ENCODE peak calls at places on chromosomes 11 and 22, in eight cellular contexts. R, Z, O, P, V, W, A and N are unnamed samples.

GRCh38 chr11:72752088-72752914 is at the start of gene ARAP1:
- DNase-seq in V (peak; percentile 70), P (peak; percentile 73), A (peak; percentile 60), O (peak; percentile 77), W (peak; percentile 32), R (peak; percentile 78), Z (peak; percentile 81), N (peak; percentile 18)

GRCh38 chr11:125170001-125170405 is 5.5 kb downstream of the PKNOX2 start:
- DNase-seq in O (no peak), P (no peak), Z (no peak), W (no peak), A (no peak), R (no peak), V (no peak), N (no peak)

GRCh38 chr22:46614070-46614931 is 5.9 kb upstream of the GRAMD4 start:
- DNase-seq in Z (no peak), O (no peak), W (no peak), P (peak; percentile 86), A (no peak), R (no peak), V (no peak), N (no peak)

GRCh38 chr11:89416961-89417360 is 74.2 kb downstream of the NOX4 start:
- DNase-seq in P (no peak), Z (no peak), A (no peak), W (no peak), O (no peak), V (no peak), R (no peak), N (no peak)

GRCh38 chr11:72141066-72141465 is 5.5 kb downstream of the FOLR3 start:
- DNase-seq in R (no peak), O (no peak), P (no peak), Z (peak; percentile 96), W (no peak), A (no peak), V (peak; percentile 31), N (no peak)

GRCh38 chr22:46609175-46609690 is 11.0 kb upstream of the GRAMD4 start:
- DNase-seq in Z (no peak), O (no peak), A (no peak), V (no peak), W (no peak), R (no peak), P (no peak), N (no peak)

GRCh38 chr22:44159811-44160210 is 20.9 kb upstream of the PARVG start:
- DNase-seq in W (no peak), P (no peak), A (no peak), Z (peak; percentile 51), R (no peak), O (no peak), V (no peak), N (no peak)

GRCh38 chr22:20610243-20610686 is 102.9 kb downstream of the MED15 start:
- DNase-seq in Z (peak; percentile 62), W (no peak), V (no peak), O (no peak), P (no peak), R (no peak), A (no peak), N (no peak)

GRCh38 chr11:71913716-71914115 is 14.7 kb downstream of the XNDC1N start:
- DNase-seq in V (no peak), W (no peak), Z (peak; percentile 34), A (no peak), R (no peak), P (no peak), O (no peak), N (no peak)

GRCh38 chr22:43483266-43483665 is 71.5 kb downstream of the MPPED1 start:
- DNase-seq in A (no peak), Z (no peak), P (no peak), W (no peak), V (no peak), O (no peak), R (no peak), N (no peak)

GRCh38 chr11:31813961-31814868 is 3.1 kb upstream of the PAX6 start:
- DNase-seq in R (no peak), Z (no peak), V (no peak), A (no peak), P (no peak), W (no peak), O (no peak), N (no peak)

GRCh38 chr22:17980013-17980510 is 44.3 kb downstream of the MICAL3 start:
- DNase-seq in V (no peak), O (no peak), W (no peak), A (no peak), Z (no peak), P (no peak), R (no peak), N (no peak)

GRCh38 chr22:20211997-20212753 is 55.9 kb downstream of the RTN4R start:
- DNase-seq in Z (no peak), P (no peak), W (no peak), V (no peak), R (no peak), A (no peak), O (peak; percentile 39), N (no peak)

GRCh38 chr11:73995247-73995646 is 12.6 kb upstream of the UCP2 start:
- DNase-seq in V (no peak), A (no peak), P (peak; percentile 89), W (no peak), Z (peak; percentile 32), O (no peak), R (no peak), N (no peak)

GRCh38 chr11:63986932-63987513 is 785 bp downstream of the OTUB1 start:
- DNase-seq in W (no peak), A (no peak), O (no peak), V (no peak), R (no peak), Z (peak; percentile 15), P (no peak), N (no peak)

GRCh38 chr11:63991558-63991957 is 5.3 kb downstream of the OTUB1 start:
- DNase-seq in A (no peak), O (no peak), R (no peak), V (no peak), Z (no peak), W (no peak), P (no peak), N (no peak)

GRCh38 chr11:63986156-63986931 is at the start of gene OTUB1:
- DNase-seq in Z (peak; percentile 96), A (peak; percentile 91), V (peak; percentile 94), P (peak; percentile 84), W (peak; percentile 65), O (peak; percentile 89), R (peak; percentile 96), N (peak; percentile 73)

GRCh38 chr11:63985812-63986155 is 454 bp upstream of the OTUB1 start:
- DNase-seq in V (no peak), O (no peak), W (no peak), A (no peak), P (peak; percentile 76), Z (peak; percentile 67), R (no peak), N (no peak)
- H3K27ac ChIP-seq in V (peak overlapping the region; percentile 98), O (peak overlapping the region; percentile 78), W (peak overlapping the region; percentile 90), A (peak overlapping the region; percentile 68), P (peak overlapping the region; percentile 94), Z (peak overlapping the region; percentile 71), R (peak overlapping the region; percentile 95), N (peak overlapping the region; percentile 85)

DNA sequence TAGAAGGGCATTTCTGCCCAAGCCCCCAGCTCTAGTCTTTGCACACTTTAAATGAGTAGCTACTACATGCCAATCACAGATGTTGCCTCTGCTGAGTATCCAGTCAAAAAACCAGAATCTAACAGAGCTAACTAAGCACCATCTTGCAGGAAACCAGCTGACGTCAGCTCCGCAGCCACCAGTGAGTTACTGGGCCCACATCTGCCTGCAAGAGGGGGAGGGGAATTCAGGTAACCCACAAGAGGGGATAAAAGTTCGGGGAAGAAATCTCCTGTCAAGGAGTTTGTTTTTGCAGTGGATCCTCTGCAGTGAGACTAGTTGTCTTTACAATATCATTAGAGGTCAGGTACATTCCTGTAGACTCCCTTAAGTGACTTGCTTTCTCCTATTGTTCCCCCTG is 9.2 kb downstream of the CD44 start:
- DNase-seq in R (no peak), A (no peak), P (peak; percentile 73), V (no peak), W (no peak), Z (peak; percentile 16), O (no peak), N (no peak)
- H3K4me1 ChIP-seq in R (no peaks in the 10 kb centered on the region), A (peaks cover 2% of the 10 kb centered on the region), P (peaks cover 100% of the 10 kb centered on the region), V (peaks cover 77% of the 10 kb centered on the region), W (peaks cover 100% of the 10 kb centered on the region), Z (peaks cover 91% of the 10 kb centered on the region), O (peaks cover 14% of the 10 kb centered on the region), N (peaks cover 59% of the 10 kb centered on the region)

GRCh38 chr22:35733742-35734516 is 16.3 kb downstream of the APOL5 start:
- DNase-seq in O (no peak), Z (no peak), A (no peak), W (no peak), R (no peak), V (no peak), P (no peak), N (no peak)

GRCh38 chr22:35734517-35734827 is 16.8 kb downstream of the APOL5 start:
- DNase-seq in R (no peak), W (no peak), Z (no peak), P (no peak), V (no peak), O (no peak), A (no peak), N (no peak)

GRCh38 chr22:35736701-35737100 is 19.0 kb downstream of the APOL5 start:
- DNase-seq in W (no peak), O (no peak), Z (no peak), A (no peak), P (no peak), V (no peak), R (no peak), N (no peak)

GRCh38 chr22:35735622-35736021 is 17.9 kb downstream of the APOL5 start:
- DNase-seq in W (no peak), V (no peak), A (no peak), R (no peak), P (no peak), Z (no peak), O (no peak), N (no peak)

DNA sequence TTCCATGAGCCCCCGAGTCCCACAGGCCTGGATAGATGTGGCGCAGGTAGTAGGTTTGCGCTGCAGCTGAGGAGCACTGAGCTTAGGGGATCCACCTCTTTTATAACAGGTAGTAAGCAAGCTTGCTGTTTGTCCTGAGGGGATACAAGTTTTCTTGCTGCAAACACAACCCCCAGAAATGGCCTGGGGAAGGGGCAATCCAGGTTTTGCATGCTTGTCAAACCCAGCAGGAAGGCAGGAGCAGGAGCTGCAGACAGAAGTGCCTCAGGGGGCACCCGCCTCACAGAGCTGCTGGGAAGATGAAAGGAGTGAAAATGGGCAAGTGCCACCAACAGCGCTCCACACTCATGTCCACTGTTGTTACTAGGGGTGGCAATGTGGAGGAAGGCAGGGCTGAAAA is 18.5 kb downstream of the APOL5 start:
- DNase-seq in V (no peak), R (no peak), P (no peak), Z (no peak), O (no peak), W (no peak), A (no peak), N (no peak)
- H3K9me3 ChIP-seq in V (no peaks in the 10 kb centered on the region), R (no peaks in the 10 kb centered on the region), P (no peaks in the 10 kb centered on the region), Z (no peaks in the 10 kb centered on the region), O (no peaks in the 10 kb centered on the region), W (no peaks in the 10 kb centered on the region), A (no peaks in the 10 kb centered on the region), N (no peaks in the 10 kb centered on the region)

DNA sequence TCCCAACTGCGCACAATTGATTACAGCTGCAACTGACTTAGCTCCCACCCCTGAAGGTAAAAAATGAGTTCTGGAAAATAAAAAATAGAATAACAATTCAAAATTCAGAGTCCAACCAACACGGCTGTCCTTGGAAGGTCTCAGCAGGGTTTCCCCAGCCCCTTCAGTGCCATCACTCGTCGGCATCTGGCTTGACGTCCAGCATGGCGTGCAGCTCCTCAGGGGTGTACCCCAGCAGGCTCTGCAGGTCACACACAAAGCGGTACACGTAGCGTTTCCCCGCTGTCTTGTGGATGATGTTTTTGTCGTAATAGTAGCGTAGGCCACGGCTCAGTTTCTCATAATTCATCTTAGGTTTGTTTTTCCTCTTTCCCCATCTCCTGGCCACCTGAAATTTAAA is 125.2 kb downstream of the ETS1 start:
- DNase-seq in W (no peak), V (no peak), A (no peak), P (no peak), O (no peak), Z (no peak), R (no peak), N (no peak)
- H3K27ac ChIP-seq in W (no peak overlapping the region), V (no peak overlapping the region), A (no peak overlapping the region), P (no peak overlapping the region), O (no peak overlapping the region), Z (no peak overlapping the region), R (no peak overlapping the region), N (no peak overlapping the region)